ENCODE peak calls at places on chromosomes 1 and 21, in seven cellular contexts. H is activated CD4-positive, CD25-positive, alpha-beta regulatory T cell; M is GM23338; Z is NCI-H2029; C is tibial artery; N is tibial nerve; J is NCI-H1436. F is an unnamed sample.

GRCh38 chr1:91124989-91125417 is 103.2 kb upstream of the ZNF644 start:
- DNase-seq in H (no peak), M (no peak), Z (no peak), C (peak; percentile 32), N (no peak), J (no peak), F (no peak)

GRCh38 chr21:35988396-35989140 is 71.8 kb downstream of the SETD4 start:
- DNase-seq in H (no peak), M (no peak), Z (peak; percentile 40), C (no peak), N (no peak), J (no peak), F (no peak)

GRCh38 chr1:49102752-49103151 is 326.1 kb upstream of the BEND5 start:
- DNase-seq in H (no peak), M (no peak), Z (no peak), C (no peak), N (no peak), J (no peak), F (no peak)

GRCh38 chr1:53944469-53945182 is 873 bp downstream of the IFT25 start:
- DNase-seq in H (no peak), M (peak; percentile 39), Z (no peak), C (no peak), N (no peak), J (no peak), F (no peak)

GRCh38 chr1:201312298-201312697 is 29.0 kb downstream of the PKP1 start:
- DNase-seq in H (no peak), M (no peak), Z (no peak), C (no peak), N (no peak), J (no peak), F (no peak)

GRCh38 chr1:55035904-55036303 is 3.4 kb upstream of the PCSK9 start:
- DNase-seq in H (no peak), M (peak; percentile 66), Z (no peak), C (no peak), N (no peak), J (no peak), F (no peak)

GRCh38 chr1:207459008-207459407 is 4.9 kb downstream of the CR2 start:
- DNase-seq in H (no peak), M (no peak), Z (no peak), C (no peak), N (no peak), J (no peak), F (no peak)

GRCh38 chr1:64082459-64082858 is 121.0 kb upstream of the UBE2U start:
- DNase-seq in H (no peak), M (no peak), Z (no peak), C (no peak), N (no peak), J (no peak), F (no peak)

GRCh38 chr1:203592156-203592555 is 34.5 kb upstream of the ATP2B4 start:
- DNase-seq in H (no peak), M (peak; percentile 57), Z (no peak), C (no peak), N (no peak), J (no peak), F (no peak)

GRCh38 chr1:94236630-94237290 is 624 bp downstream of the ARHGAP29 start:
- DNase-seq in H (no peak), M (peak; percentile 69), Z (peak; percentile 36), C (peak; percentile 32), N (no peak), J (no peak), F (peak; percentile 56)

GRCh38 chr21:25907573-25908275 is 173.0 kb downstream of the GABPA start:
- DNase-seq in H (no peak), M (no peak), Z (no peak), C (no peak), N (no peak), J (no peak), F (no peak)

GRCh38 chr1:203129501-203130231 is 2.1 kb downstream of the ADORA1 start:
- DNase-seq in H (no peak), M (no peak), Z (peak; percentile 18), C (no peak), N (no peak), J (no peak), F (no peak)

GRCh38 chr1:156359973-156360372 is 9.0 kb upstream of the RHBG start:
- DNase-seq in H (no peak), M (peak; percentile 86), Z (no peak), C (no peak), N (no peak), J (no peak), F (no peak)

GRCh38 chr1:194076646-194077045 is 890.2 kb upstream of the B3GALT2 start:
- DNase-seq in H (no peak), M (no peak), Z (no peak), C (no peak), N (no peak), J (no peak), F (no peak)

GRCh38 chr1:156475568-156476500 is 24.7 kb downstream of the MEF2D start:
- DNase-seq in H (no peak), M (no peak), Z (no peak), C (peak; percentile 94), N (no peak), J (no peak), F (peak; percentile 82)

GRCh38 chr21:43312751-43313169 is 114.2 kb downstream of the SIK1 start:
- DNase-seq in H (no peak), M (peak; percentile 53), Z (peak; percentile 16), C (no peak), N (no peak), J (no peak), F (no peak)

GRCh38 chr1:17128361-17128760 is 9.1 kb upstream of the PADI2 start:
- DNase-seq in H (no peak), M (peak; percentile 54), Z (no peak), C (no peak), N (no peak), J (no peak), F (no peak)

GRCh38 chr1:6801998-6802397 is 16.7 kb downstream of the CAMTA1 start:
- DNase-seq in H (no peak), M (no peak), Z (no peak), C (no peak), N (no peak), J (no peak), F (no peak)

F was measured in ureter.